ENCODE peak calls at places on chromosomes 11 and 22, in eight cellular contexts. K is coronary artery, G is heart left ventricle, N is fibroblast of mammary gland, F is dorsolateral prefrontal cortex, T is suprapubic skin, D is GM06990, Y is IMR-90. V is an unnamed sample.

GRCh38 chr22:46892866-46893265 is 130.4 kb downstream of the TBC1D22A start:
- DNase-seq in K (no peak), G (no peak), N (no peak), F (no peak), T (no peak), D (no peak), Y (no peak), V (no peak)

GRCh38 chr22:43884600-43885318 is 7.1 kb downstream of the PNPLA5 start:
- DNase-seq in K (no peak), G (peak), N (peak), F (peak), T (no peak), D (peak), Y (peak), V (peak)

GRCh38 chr11:4092031-4092430 is 2.6 kb upstream of the RRM1 start:
- DNase-seq in K (no peak), G (no peak), N (no peak), F (no peak), T (no peak), D (no peak), Y (no peak), V (peak)

GRCh38 chr11:45213717-45214116 is 67.3 kb downstream of the PRDM11 start:
- DNase-seq in K (no peak), G (no peak), N (no peak), F (no peak), T (no peak), D (no peak), Y (no peak), V (no peak)

GRCh38 chr11:122724520-122724919 is 69.0 kb downstream of the UBASH3B start:
- DNase-seq in K (no peak), G (no peak), N (no peak), F (no peak), T (no peak), D (no peak), Y (peak), V (no peak)

GRCh38 chr11:76831911-76832310 is 28.8 kb upstream of the ACER3 start:
- DNase-seq in K (no peak), G (no peak), N (no peak), F (no peak), T (no peak), D (no peak), Y (no peak), V (no peak)

GRCh38 chr22:27800250-27801131 is 1.1 kb downstream of the MN1 start:
- DNase-seq in K (no peak), G (peak), N (no peak), F (no peak), T (no peak), D (no peak), Y (no peak), V (no peak)

GRCh38 chr22:42959472-42960145 is 55.3 kb downstream of the PACSIN2 start:
- DNase-seq in K (no peak), G (peak), N (peak), F (no peak), T (peak), D (no peak), Y (peak), V (no peak)

GRCh38 chr11:64124147-64124546 is 41.8 kb downstream of the MACROD1 start:
- DNase-seq in K (no peak), G (no peak), N (no peak), F (no peak), T (no peak), D (no peak), Y (no peak), V (no peak)

GRCh38 chr22:50319503-50319951 is 7.3 kb downstream of the DENND6B start:
- DNase-seq in K (no peak), G (no peak), N (no peak), F (no peak), T (no peak), D (no peak), Y (no peak), V (no peak)

GRCh38 chr22:36267058-36267457 is 14.1 kb downstream of the APOL1 start:
- DNase-seq in K (no peak), G (no peak), N (no peak), F (no peak), T (peak), D (no peak), Y (no peak), V (no peak)

GRCh38 chr11:105344938-105345337 is 205.4 kb upstream of the CARD18 start:
- DNase-seq in K (no peak), G (no peak), N (no peak), F (no peak), T (no peak), D (no peak), Y (no peak), V (no peak)

GRCh38 chr11:64758330-64759079 is 1.3 kb downstream of the PYGM start:
- DNase-seq in K (no peak), G (no peak), N (no peak), F (no peak), T (peak), D (no peak), Y (no peak), V (no peak)

GRCh38 chr22:40637181-40638150 is 947 bp upstream of the MRTFA start:
- DNase-seq in K (no peak), G (peak), N (no peak), F (peak), T (peak), D (no peak), Y (no peak), V (peak)

GRCh38 chr11:114762437-114762836 is 84.1 kb downstream of the NXPE2 start:
- DNase-seq in K (no peak), G (peak), N (peak), F (peak), T (no peak), D (no peak), Y (peak), V (no peak)

GRCh38 chr11:80899381-80899780 is 1458.6 kb upstream of the TENM4 start:
- DNase-seq in K (no peak), G (no peak), N (peak), F (no peak), T (no peak), D (no peak), Y (no peak), V (no peak)

GRCh38 chr11:124892750-124893454 is 4.8 kb downstream of the ROBO4 start:
- DNase-seq in K (peak), G (no peak), N (no peak), F (no peak), T (no peak), D (no peak), Y (no peak), V (no peak)

GRCh38 chr11:27392715-27393114 is 29.7 kb upstream of the CCDC34 start:
- DNase-seq in K (no peak), G (no peak), N (peak), F (no peak), T (no peak), D (no peak), Y (peak), V (no peak)

GRCh38 chr11:95134491-95134890 is 44.8 kb downstream of the ENDOD1 start:
- DNase-seq in K (no peak), G (no peak), N (peak), F (peak), T (no peak), D (no peak), Y (peak), V (no peak)

GRCh38 chr11:79152511-79152910 is 288.3 kb downstream of the TENM4 start:
- DNase-seq in K (no peak), G (no peak), N (no peak), F (no peak), T (no peak), D (no peak), Y (no peak), V (no peak)

GRCh38 chr22:42635531-42635930 is 4.9 kb downstream of the ATP5MGL start:
- DNase-seq in K (peak), G (no peak), N (peak), F (no peak), T (peak), D (no peak), Y (peak), V (no peak)

GRCh38 chr11:45253640-45254039 is 32.5 kb downstream of the SYT13 start:
- DNase-seq in K (no peak), G (no peak), N (no peak), F (no peak), T (no peak), D (no peak), Y (no peak), V (no peak)

GRCh38 chr11:113553905-113554304 is 78.7 kb upstream of the DRD2 start:
- DNase-seq in K (no peak), G (no peak), N (no peak), F (no peak), T (no peak), D (no peak), Y (no peak), V (no peak)

GRCh38 chr22:36775589-36775965 is 342 bp downstream of the IFT27 start:
- DNase-seq in K (peak), G (no peak), N (peak), F (peak), T (peak), D (no peak), Y (peak), V (peak)

GRCh38 chr22:30874431-30875370 is 93.9 kb downstream of the MORC2 start:
- DNase-seq in K (no peak), G (peak), N (no peak), F (no peak), T (peak), D (no peak), Y (no peak), V (no peak)

GRCh38 chr11:2268911-2269600 is 1.3 kb downstream of the ASCL2 start:
- DNase-seq in K (peak), G (peak), N (peak), F (no peak), T (no peak), D (peak), Y (no peak), V (no peak)

GRCh38 chr22:42649261-42650056 is at the start of gene CYB5R3:
- DNase-seq in K (no peak), G (peak), N (peak), F (peak), T (peak), D (peak), Y (peak), V (peak)

GRCh38 chr11:3104961-3105790 is 48.0 kb upstream of the CARS1 start:
- DNase-seq in K (no peak), G (peak), N (no peak), F (no peak), T (peak), D (no peak), Y (no peak), V (no peak)

GRCh38 chr22:17191163-17191562 is 28.1 kb downstream of the ADA2 start:
- DNase-seq in K (no peak), G (no peak), N (peak), F (no peak), T (no peak), D (no peak), Y (peak), V (no peak)

GRCh38 chr11:43943357-43943930 is 1.0 kb downstream of the C11orf96 start:
- DNase-seq in K (no peak), G (peak), N (no peak), F (no peak), T (peak), D (no peak), Y (peak), V (peak)

GRCh38 chr11:65425971-65426838 is 3.6 kb downstream of the NEAT1 start:
- DNase-seq in K (peak), G (no peak), N (peak), F (no peak), T (peak), D (peak), Y (peak), V (peak)

GRCh38 chr22:19430890-19431541 is 517 bp downstream of the HIRA start:
- DNase-seq in K (no peak), G (peak), N (peak), F (peak), T (peak), D (peak), Y (peak), V (peak)

GRCh38 chr11:16956538-16957153 is 57.6 kb downstream of the PLEKHA7 start:
- DNase-seq in K (no peak), G (no peak), N (no peak), F (no peak), T (no peak), D (no peak), Y (no peak), V (no peak)

GRCh38 chr11:70912226-70912840 is 340.0 kb downstream of the SHANK2 start:
- DNase-seq in K (no peak), G (no peak), N (peak), F (no peak), T (no peak), D (no peak), Y (peak), V (no peak)

GRCh38 chr11:117794772-117795629 is 2.0 kb downstream of the DSCAML1 start:
- DNase-seq in K (no peak), G (no peak), N (no peak), F (no peak), T (no peak), D (no peak), Y (no peak), V (no peak)

GRCh38 chr11:117799634-117800033 is 2.6 kb upstream of the DSCAML1 start:
- DNase-seq in K (no peak), G (no peak), N (no peak), F (no peak), T (no peak), D (no peak), Y (no peak), V (no peak)

GRCh38 chr11:117794144-117794543 is 2.9 kb downstream of the DSCAML1 start:
- DNase-seq in K (no peak), G (no peak), N (no peak), F (peak), T (no peak), D (no peak), Y (no peak), V (no peak)

GRCh38 chr11:117795726-117796455 is 1.1 kb downstream of the DSCAML1 start:
- DNase-seq in K (no peak), G (no peak), N (no peak), F (no peak), T (no peak), D (no peak), Y (no peak), V (no peak)

DNA sequence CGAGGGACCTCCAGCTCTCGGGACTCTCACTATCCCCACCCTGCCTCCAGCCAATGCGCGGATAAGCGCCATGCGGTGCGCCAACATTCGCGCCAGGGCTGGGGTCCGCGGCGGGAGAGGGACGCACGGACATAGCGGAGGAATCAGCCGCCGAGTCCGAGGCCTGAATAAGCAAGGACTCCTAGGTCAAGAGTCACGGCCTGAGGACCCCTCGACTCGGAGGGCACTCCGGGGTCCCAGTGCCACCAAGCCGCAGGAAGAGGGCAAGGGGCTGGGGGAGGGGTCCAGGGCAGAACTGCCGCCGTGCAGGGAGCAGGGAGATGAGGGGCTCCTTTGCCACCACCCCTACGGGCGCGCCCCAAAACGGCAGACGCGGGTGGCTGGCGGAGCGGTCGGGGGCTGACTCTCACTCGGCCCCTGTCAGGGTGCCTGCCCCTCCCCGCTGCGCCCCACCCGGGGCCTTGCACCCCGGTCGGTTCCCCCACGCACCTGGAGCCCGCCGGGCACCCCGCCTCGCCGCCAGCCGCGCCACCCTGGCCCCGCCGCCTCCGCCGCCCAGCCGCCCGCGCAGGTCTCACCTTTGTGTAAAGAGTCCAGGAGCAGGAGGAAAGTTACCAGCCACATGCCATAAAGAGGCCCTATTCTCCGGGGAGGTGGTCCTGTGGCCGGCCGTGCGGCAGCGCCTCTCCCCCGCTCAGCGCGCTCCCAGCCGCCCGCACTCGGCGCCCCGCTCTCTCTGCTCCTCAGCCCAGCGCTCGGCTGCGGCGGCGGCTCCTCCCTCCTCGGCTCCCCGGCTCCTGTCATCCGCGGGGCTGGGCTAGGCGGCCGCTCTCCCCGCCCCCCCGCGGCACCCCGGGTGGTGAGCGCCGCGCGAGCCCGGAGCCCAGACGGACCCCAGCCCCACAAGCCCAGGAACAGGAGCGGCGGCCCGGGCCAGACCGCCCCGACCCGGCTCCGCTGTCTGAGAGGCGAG is at the start of gene DSCAML1:
- DNase-seq in K (no peak), G (peak), N (no peak), F (peak), T (no peak), D (no peak), Y (no peak), V (no peak)
- H3K4me3 ChIP-seq in K (peak), G (peak), N (no peak), F (peak), T (peak), D (no peak), Y (no peak), V (no peak)

DNA sequence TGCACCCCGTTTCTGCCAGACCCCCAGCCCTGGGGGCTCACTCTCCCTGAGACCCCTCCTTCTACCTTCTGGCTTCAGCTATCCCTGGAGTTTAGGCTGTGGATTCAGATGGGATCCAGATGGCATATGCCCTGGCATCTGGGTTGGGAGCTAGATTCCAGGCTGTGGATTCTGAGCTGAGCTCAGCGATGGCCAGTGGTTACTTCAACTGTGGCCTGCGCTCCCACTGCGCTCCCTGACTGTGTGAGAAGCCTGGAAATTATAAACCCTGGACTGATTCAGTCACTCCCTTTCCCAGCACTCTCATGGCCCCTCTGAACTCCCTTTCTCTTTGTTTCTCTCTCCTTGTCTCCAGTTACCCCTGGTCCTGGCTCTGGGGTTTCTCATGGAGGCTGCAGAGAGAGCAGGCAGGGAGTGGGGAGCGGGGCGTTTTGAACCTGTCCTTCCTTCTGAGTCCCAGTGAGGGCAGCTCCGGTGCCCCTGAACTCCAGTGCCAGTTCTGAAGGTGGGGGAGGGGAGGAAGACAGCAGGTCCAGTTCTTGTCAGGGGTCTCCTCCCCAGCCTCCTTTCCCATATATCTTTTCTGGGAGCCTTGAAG is 4.8 kb downstream of the ARHGEF17 start:
- DNase-seq in K (no peak), G (no peak), N (peak), F (no peak), T (no peak), D (no peak), Y (peak), V (no peak)
- H3K4me3 ChIP-seq in K (peak), G (peak), N (peak), F (no peak), T (peak), D (no peak), Y (peak), V (no peak)

DNA sequence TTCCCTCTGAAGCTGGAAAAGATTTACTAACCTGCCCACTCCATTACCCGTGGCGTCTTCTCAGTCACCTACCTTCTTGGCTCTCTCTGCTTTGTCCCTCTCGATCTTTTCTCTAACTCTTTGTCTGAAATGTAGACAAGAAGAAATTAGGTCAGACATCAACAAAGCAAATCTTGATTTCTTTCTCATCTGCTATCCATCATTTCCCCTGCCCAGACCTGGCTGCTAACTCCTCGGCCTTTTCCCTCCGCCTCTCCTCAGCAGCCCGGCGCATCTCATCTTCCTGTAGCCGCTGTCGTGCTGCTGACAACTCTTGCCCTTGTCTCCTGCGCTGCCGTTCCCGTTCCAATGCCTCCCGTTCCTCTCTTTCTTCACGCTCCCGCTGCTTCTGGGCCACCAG is 1.2 kb downstream of the UBXN1 start:
- DNase-seq in K (no peak), G (no peak), N (no peak), F (no peak), T (no peak), D (no peak), Y (no peak), V (no peak)
- H3K4me3 ChIP-seq in K (peak), G (peak), N (peak), F (peak), T (peak), D (peak), Y (peak), V (peak)

GRCh38 chr11:128474036-128474874 is 113.1 kb downstream of the ETS1 start:
- DNase-seq in K (no peak), G (no peak), N (no peak), F (no peak), T (no peak), D (no peak), Y (no peak), V (no peak)

GRCh38 chr11:128476031-128476430 is 111.3 kb downstream of the ETS1 start:
- DNase-seq in K (no peak), G (no peak), N (no peak), F (no peak), T (no peak), D (no peak), Y (no peak), V (no peak)

GRCh38 chr11:128477811-128478210 is 109.5 kb downstream of the ETS1 start:
- DNase-seq in K (no peak), G (no peak), N (no peak), F (no peak), T (no peak), D (no peak), Y (no peak), V (no peak)

GRCh38 chr11:128478305-128478704 is 109.1 kb downstream of the ETS1 start:
- DNase-seq in K (no peak), G (no peak), N (no peak), F (no peak), T (no peak), D (no peak), Y (no peak), V (no peak)

GRCh38 chr11:128476729-128477128 is 110.6 kb downstream of the ETS1 start:
- DNase-seq in K (no peak), G (no peak), N (no peak), F (no peak), T (no peak), D (no peak), Y (no peak), V (no peak)
- H3K4me3 ChIP-seq in K (no peak), G (no peak), N (no peak), F (no peak), T (no peak), D (no peak), Y (no peak), V (no peak)

DNA sequence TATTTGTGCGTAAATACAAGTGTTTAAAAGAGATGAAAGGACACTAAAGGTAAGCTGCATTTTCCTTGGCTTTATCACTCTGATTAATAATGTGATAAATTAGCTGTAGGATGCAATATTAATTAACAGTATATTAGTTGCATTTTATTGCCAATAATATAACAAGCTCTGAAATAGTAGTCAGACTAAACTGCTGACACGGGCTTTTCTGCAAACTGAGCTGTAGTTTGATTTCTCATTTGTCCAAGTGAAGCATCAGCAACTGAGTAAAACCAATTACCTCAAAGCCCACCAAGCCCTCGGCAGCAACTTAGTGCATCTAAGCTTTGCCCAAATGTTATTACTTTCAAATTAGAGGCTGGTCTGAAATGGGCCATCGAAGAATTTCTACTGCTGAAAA is 33.5 kb downstream of the ARL14EP start:
- DNase-seq in K (no peak), G (no peak), N (no peak), F (no peak), T (no peak), D (no peak), Y (no peak), V (no peak)
- H3K4me3 ChIP-seq in K (no peak), G (no peak), N (no peak), F (no peak), T (no peak), D (no peak), Y (no peak), V (no peak)